ENCODE peak calls at places on chromosomes 12 and 14, in four cellular contexts. G is WTC11, A is HCT116, S is K562. K is an unnamed sample.

GRCh38 chr12:65327207-65328076 is 49.0 kb downstream of the MSRB3 start:
- DNase-seq in S (no peak), A (no peak), G (no peak), K (peak; percentile 97)

GRCh38 chr14:65296402-65296801 is 116.1 kb upstream of the FUT8 start:
- DNase-seq in G (no peak), A (no peak), S (no peak), K (no peak)

GRCh38 chr14:46048127-46048526 is 603.5 kb downstream of the RPL10L start:
- DNase-seq in S (no peak), G (peak; percentile 59), A (peak; percentile 39), K (peak; percentile 4)

GRCh38 chr14:75714993-75715392 is 53.9 kb downstream of the TTLL5 start:
- DNase-seq in G (no peak), A (no peak), S (no peak), K (no peak)

GRCh38 chr14:92449404-92449975 is 64.1 kb upstream of the RIN3 start:
- DNase-seq in G (no peak), A (no peak), S (no peak), K (no peak)

GRCh38 chr12:71197460-71197859 is 39.7 kb upstream of the TSPAN8 start:
- DNase-seq in G (no peak), S (no peak), A (no peak), K (no peak)

GRCh38 chr12:53624956-53625355 is 1.2 kb downstream of the ATF7 start:
- DNase-seq in A (no peak), S (no peak), G (no peak), K (no peak)

GRCh38 chr12:27616356-27617150 is 79.7 kb upstream of the REP15 start:
- DNase-seq in G (no peak), S (no peak), A (no peak), K (no peak)

GRCh38 chr12:100716949-100717732 is 77.4 kb upstream of the ANO4 start:
- DNase-seq in G (peak; percentile 62), A (no peak), S (no peak), K (no peak)

GRCh38 chr12:92719674-92720073 is 16.9 kb downstream of the PLEKHG7 start:
- DNase-seq in S (no peak), G (no peak), A (no peak), K (no peak)

GRCh38 chr14:72851660-72852059 is 42.2 kb downstream of the DPF3 start:
- DNase-seq in G (no peak), S (no peak), A (no peak), K (no peak)

DNA sequence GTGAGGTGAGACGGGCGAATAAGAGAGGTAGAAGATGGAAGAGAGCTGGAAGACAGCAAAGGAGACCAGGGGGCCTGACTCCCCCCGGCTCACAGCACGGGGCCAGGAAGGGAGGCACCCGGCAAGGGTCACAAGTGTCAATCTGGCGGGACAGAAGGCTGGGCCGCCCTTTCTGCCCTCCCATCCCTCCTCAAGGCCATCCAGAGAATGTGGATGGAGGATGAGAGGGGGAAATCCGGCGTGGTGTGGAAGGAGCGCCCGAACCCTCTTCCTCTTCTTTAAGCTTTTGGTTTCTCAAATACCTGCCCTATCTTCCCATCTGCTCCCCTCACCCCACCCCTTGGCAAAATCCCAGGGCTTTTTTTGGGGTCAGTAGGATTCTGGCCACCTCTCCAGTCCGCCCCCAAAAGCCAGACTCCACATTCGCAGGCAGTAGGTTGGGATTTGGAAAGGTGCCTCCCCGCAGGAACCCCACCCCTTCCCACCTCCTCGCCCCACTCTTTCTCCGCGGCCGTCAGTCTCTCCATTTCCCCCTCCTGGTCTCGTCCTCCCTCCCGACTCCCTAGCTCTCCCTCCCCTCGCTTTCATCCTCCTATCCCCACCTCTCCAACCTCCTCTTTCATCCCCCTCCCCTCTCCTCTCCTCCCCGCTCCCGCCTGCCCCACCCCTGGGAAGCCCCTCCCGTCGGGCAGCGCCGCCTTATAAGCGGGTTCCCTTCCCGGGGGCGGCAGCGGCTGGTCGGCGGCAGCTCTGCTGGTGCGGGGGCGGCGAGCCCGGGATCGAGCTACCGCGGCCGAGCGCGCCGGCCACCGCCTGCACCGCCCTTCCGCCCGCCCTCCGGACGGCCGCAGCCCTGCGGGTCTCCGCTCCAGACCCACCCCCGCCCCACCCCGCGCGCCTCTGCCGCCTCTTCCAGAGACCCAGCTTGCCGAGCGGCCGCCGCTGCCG is at the start of gene PTMS:
- DNase-seq in G (peak; percentile 86), A (peak; percentile 83), S (peak; percentile 74), K (peak; percentile 41)
- TF ChIP-seq ATF3 in G (no peak), A (no peak), S (no peak), K (no peak)

GRCh38 chr14:96904201-96904600 is 107.0 kb downstream of the VRK1 start:
- DNase-seq in A (no peak), G (no peak), S (no peak), K (no peak)
- TF ChIP-seq ATF3 in A (no peak), G (no peak), S (no peak), K (no peak)

GRCh38 chr14:68695326-68695768 is 97.5 kb downstream of the ZFP36L1 start:
- DNase-seq in A (peak; percentile 91), G (no peak), S (no peak), K (peak; percentile 43)
- TF ChIP-seq ATF3 in A (no peak), G (no peak), S (peak; percentile 50), K (no peak)

DNA sequence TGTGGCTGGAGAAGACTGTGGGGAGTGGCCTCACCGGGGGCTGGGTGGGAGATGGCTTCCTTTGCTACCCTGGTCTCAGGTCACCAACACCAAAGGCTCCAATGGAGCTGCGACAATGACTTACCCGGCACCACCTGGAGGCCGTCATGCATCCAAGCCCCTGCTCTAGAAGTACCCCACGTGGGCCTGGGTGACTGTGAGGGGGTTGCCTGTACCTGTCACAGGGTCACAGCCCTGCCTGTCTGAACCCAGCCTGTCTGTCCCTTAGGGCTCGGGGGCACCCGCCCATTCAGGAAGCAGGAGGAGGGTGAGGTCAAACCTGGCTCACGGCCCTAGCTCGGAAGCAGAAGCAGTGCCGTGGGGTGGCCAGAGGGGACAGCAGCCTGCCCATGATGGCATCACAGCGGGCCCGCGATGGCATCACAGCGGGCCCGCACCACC is 18.9 kb downstream of the ABCB9 start:
- DNase-seq in S (no peak), G (no peak), A (no peak), K (no peak)
- TF ChIP-seq ATF3 in S (no peak), G (no peak), A (no peak), K (no peak)

DNA sequence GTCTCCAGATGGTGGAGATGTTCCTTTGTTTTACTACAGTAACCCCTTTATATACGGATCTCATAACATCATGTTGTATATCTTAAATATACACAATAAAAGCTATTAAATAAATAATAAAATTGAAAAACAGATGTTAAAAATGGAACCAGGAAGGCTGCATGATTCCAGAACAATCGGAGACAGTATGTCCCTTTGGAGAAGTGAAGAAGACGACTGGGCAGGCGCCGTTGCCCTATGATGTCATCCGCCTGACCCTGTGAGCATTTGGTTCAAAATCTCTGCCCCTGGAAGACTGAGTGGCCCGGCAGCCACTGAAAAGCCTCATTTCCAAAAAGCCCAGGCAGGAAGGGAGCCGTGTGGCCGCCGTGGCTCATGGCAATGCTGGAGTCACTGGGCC is 30.8 kb downstream of the RIMBP2 start:
- DNase-seq in A (no peak), G (no peak), S (no peak), K (no peak)
- TF ChIP-seq ATF3 in A (no peak), G (no peak), S (no peak), K (no peak)

GRCh38 chr12:112514926-112515642 is 96.3 kb downstream of the PTPN11 start:
- DNase-seq in A (no peak), G (no peak), S (no peak), K (no peak)
- TF ChIP-seq ATF3 in A (no peak), G (no peak), S (no peak), K (no peak)

GRCh38 chr14:54226103-54226502 is 170.7 kb upstream of the CDKN3 start:
- DNase-seq in A (no peak), S (no peak), G (no peak), K (no peak)
- TF ChIP-seq ATF3 in A (no peak), S (no peak), G (no peak), K (no peak)

GRCh38 chr12:19964549-19964948 is 403.8 kb upstream of the PDE3A start:
- DNase-seq in A (no peak), G (no peak), S (no peak), K (no peak)

GRCh38 chr12:19965196-19966038 is 402.9 kb upstream of the PDE3A start:
- DNase-seq in G (no peak), S (no peak), A (no peak), K (no peak)

GRCh38 chr12:19967486-19967885 is 400.9 kb upstream of the PDE3A start:
- DNase-seq in G (no peak), S (no peak), A (no peak), K (no peak)

GRCh38 chr12:19969476-19969875 is 398.9 kb upstream of the PDE3A start:
- DNase-seq in G (no peak), A (no peak), S (no peak), K (no peak)

DNA sequence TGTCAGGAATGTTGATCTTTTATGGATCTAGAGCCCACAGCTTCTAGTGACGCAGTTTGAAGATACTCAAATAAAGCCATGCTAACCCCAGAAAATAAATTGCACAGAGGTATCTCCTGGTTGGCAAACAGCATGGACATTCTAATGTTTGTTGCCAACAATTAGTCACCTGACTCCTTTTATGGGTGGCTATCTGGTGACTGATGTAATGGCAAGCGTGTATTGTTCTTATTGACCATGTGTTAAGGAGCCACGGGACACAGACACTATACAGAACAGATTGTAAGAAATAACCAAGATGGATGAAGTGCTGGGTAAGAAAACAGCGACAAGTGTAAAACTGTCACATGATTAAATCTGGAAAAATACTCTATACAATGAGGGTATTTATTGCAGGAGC is 401.3 kb upstream of the PDE3A start:
- DNase-seq in A (no peak), G (no peak), S (no peak), K (no peak)
- TF ChIP-seq ATF3 in A (no peak), G (no peak), S (no peak), K (no peak)